ENCODE peak calls at places on chromosomes 5 and 9, in six cellular contexts. Y is stimulated activated naive B cell treated with anti-CD40 and anti-IgM and Interleukin-4, amounts not matched to agents 10 μg/mL and 1 μg/mL and 100 μg/mL, for 72 hours; M is activated T-cell treated with anti-CD3 and anti-CD28 coated beads, Interleukin-2, amount 50 U/mL, for 4 hours; K is activated CD8-positive, alpha-beta T cell treated with anti-CD3 and anti-CD28 coated beads for 36 hours; P is activated naive CD8-positive, alpha-beta T cell treated with anti-CD3 and anti-CD28 coated beads, Interleukin-2, amount 50 U/mL, for 24 hours; C is stimulated activated effector memory CD8-positive, alpha-beta T cell treated with anti-CD3 and anti-CD28 coated beads, Interleukin-12 subunit alpha, Interleukin-12 subunit beta, amount 100 ng/mL, for 72 hours. U is an unnamed sample.
A peak's percentile ranks its signal among the peaks of the same experiment; 100 is the strongest.

GRCh38 chr9:29212590-29213373 is 1639.5 kb upstream of the C9orf72 start:
- ATAC-seq in Y (no peak), M (no peak), K (no peak), P (no peak), C (no peak), U (no peak)

GRCh38 chr5:52773342-52773741 is 14.4 kb upstream of the ITGA1 start:
- ATAC-seq in Y (no peak), M (no peak), K (no peak), P (no peak), C (no peak), U (no peak)

GRCh38 chr9:134570151-134570621 is 71.4 kb upstream of the COL5A1 start:
- ATAC-seq in Y (peak; percentile 83), M (no peak), K (no peak), P (peak; percentile 40), C (peak; percentile 39), U (no peak)

GRCh38 chr5:143063175-143063970 is 293.2 kb downstream of the ARHGAP26 start:
- ATAC-seq in Y (no peak), M (no peak), K (no peak), P (no peak), C (no peak), U (no peak)

GRCh38 chr5:149177911-149178565 is 36.7 kb downstream of the ABLIM3 start:
- ATAC-seq in Y (no peak), M (no peak), K (no peak), P (no peak), C (no peak), U (no peak)

GRCh38 chr9:77843088-77843985 is 188.3 kb downstream of the GNAQ start:
- ATAC-seq in Y (no peak), M (no peak), K (no peak), P (no peak), C (no peak), U (no peak)

GRCh38 chr9:127210851-127211730 is 53.5 kb upstream of the GARNL3 start:
- ATAC-seq in Y (no peak), M (no peak), K (no peak), P (no peak), C (no peak), U (no peak)

GRCh38 chr5:142873831-142874230 is 103.7 kb downstream of the ARHGAP26 start:
- ATAC-seq in Y (no peak), M (no peak), K (no peak), P (no peak), C (no peak), U (no peak)

GRCh38 chr5:127785098-127785927 is 82.1 kb downstream of the CCDC192 start:
- ATAC-seq in Y (no peak), M (peak; percentile 91), K (peak; percentile 89), P (peak; percentile 94), C (peak; percentile 96), U (peak; percentile 91)

GRCh38 chr9:127751269-127752054 is 16.4 kb upstream of the TOR2A start:
- ATAC-seq in Y (no peak), M (no peak), K (no peak), P (no peak), C (no peak), U (no peak)

GRCh38 chr9:33125871-33126822 is 41.0 kb downstream of the B4GALT1 start:
- ATAC-seq in Y (peak; percentile 78), M (no peak), K (peak; percentile 23), P (peak; percentile 55), C (peak; percentile 88), U (peak; percentile 30)

GRCh38 chr5:177405805-177406204 is 3.6 kb downstream of the F12 start:
- ATAC-seq in Y (peak; percentile 62), M (no peak), K (no peak), P (no peak), C (no peak), U (no peak)

GRCh38 chr5:102762095-102762534 is 7.0 kb downstream of the PAM start:
- ATAC-seq in Y (peak; percentile 56), M (peak; percentile 71), K (peak; percentile 64), P (peak; percentile 59), C (peak; percentile 69), U (peak; percentile 73)

GRCh38 chr5:143350790-143351603 is 52.5 kb downstream of the NR3C1 start:
- ATAC-seq in Y (peak; percentile 74), M (peak; percentile 49), K (peak; percentile 79), P (peak; percentile 92), C (peak; percentile 90), U (peak; percentile 91)

GRCh38 chr5:107549567-107549966 is 121.2 kb downstream of the EFNA5 start:
- ATAC-seq in Y (no peak), M (no peak), K (no peak), P (no peak), C (no peak), U (no peak)

GRCh38 chr9:71909887-71910601 is 949 bp downstream of the ABHD17B start:
- ATAC-seq in Y (no peak), M (no peak), K (no peak), P (no peak), C (no peak), U (no peak)

GRCh38 chr5:44945743-44946142 is 137.0 kb downstream of the MRPS30 start:
- ATAC-seq in Y (no peak), M (no peak), K (no peak), P (no peak), C (no peak), U (no peak)

GRCh38 chr5:82259172-82259800 is 18.9 kb downstream of the RPS23 start:
- ATAC-seq in Y (no peak), M (no peak), K (no peak), P (no peak), C (no peak), U (no peak)

GRCh38 chr5:75053286-75054109 is 1.1 kb upstream of the GCNT4 start:
- ATAC-seq in Y (peak; percentile 38), M (peak; percentile 44), K (peak; percentile 24), P (peak; percentile 30), C (peak; percentile 69), U (peak; percentile 56)

GRCh38 chr5:54874337-54875021 is 110.9 kb downstream of the ESM1 start:
- ATAC-seq in Y (no peak), M (no peak), K (no peak), P (no peak), C (no peak), U (no peak)

GRCh38 chr5:9284272-9284671 is 261.6 kb downstream of the SEMA5A start:
- ATAC-seq in Y (no peak), M (no peak), K (no peak), P (no peak), C (no peak), U (no peak)

GRCh38 chr5:14996997-14997396 is 125.4 kb upstream of the ANKH start:
- ATAC-seq in Y (peak; percentile 77), M (no peak), K (no peak), P (peak; percentile 27), C (no peak), U (no peak)

GRCh38 chr5:142364251-142365145 is 39.7 kb upstream of the SPRY4 start:
- ATAC-seq in Y (no peak), M (no peak), K (no peak), P (no peak), C (no peak), U (no peak)

GRCh38 chr5:62689599-62690368 is 111.2 kb downstream of the LRRC70 start:
- ATAC-seq in Y (peak; percentile 81), M (no peak), K (no peak), P (no peak), C (no peak), U (peak; percentile 29)

GRCh38 chr9:112787942-112788341 is 37.4 kb downstream of the SNX30 start:
- ATAC-seq in Y (no peak), M (no peak), K (no peak), P (no peak), C (no peak), U (no peak)

GRCh38 chr9:26228273-26228672 is 550.0 kb upstream of the TUSC1 start:
- ATAC-seq in Y (no peak), M (no peak), K (no peak), P (no peak), C (no peak), U (no peak)

GRCh38 chr5:175572922-175573321 is 84.9 kb upstream of the HRH2 start:
- ATAC-seq in Y (no peak), M (no peak), K (no peak), P (no peak), C (no peak), U (no peak)

GRCh38 chr5:114449836-114450515 is 88.1 kb downstream of the KCNN2 start:
- ATAC-seq in Y (peak; percentile 96), M (peak; percentile 69), K (peak; percentile 97), P (peak; percentile 98), C (peak; percentile 84), U (peak; percentile 79)

GRCh38 chr5:86623785-86624483 is 6.2 kb downstream of the COX7C start:
- ATAC-seq in Y (no peak), M (no peak), K (no peak), P (no peak), C (no peak), U (no peak)

GRCh38 chr9:109880276-109881169 is 100.5 kb downstream of the PALM2AKAP2 start:
- ATAC-seq in Y (peak; percentile 73), M (peak; percentile 56), K (peak; percentile 86), P (no peak), C (peak; percentile 64), U (peak; percentile 86)

GRCh38 chr5:180211761-180212035 is 2.7 kb upstream of the RASGEF1C start:
- ATAC-seq in Y (no peak), M (no peak), K (no peak), P (no peak), C (no peak), U (no peak)

GRCh38 chr9:70012569-70012968 is 31.1 kb upstream of the MAMDC2 start:
- ATAC-seq in Y (no peak), M (no peak), K (no peak), P (no peak), C (no peak), U (no peak)

GRCh38 chr5:164893071-164893470 is 1387.7 kb downstream of the MAT2B start:
- ATAC-seq in Y (no peak), M (no peak), K (no peak), P (no peak), C (no peak), U (no peak)

GRCh38 chr5:72369301-72370079 is 49.3 kb downstream of the PTCD2 start:
- ATAC-seq in Y (peak; percentile 60), M (no peak), K (no peak), P (no peak), C (no peak), U (no peak)

GRCh38 chr5:42022383-42022782 is 97.3 kb downstream of the FBXO4 start:
- ATAC-seq in Y (no peak), M (no peak), K (no peak), P (no peak), C (no peak), U (no peak)

GRCh38 chr5:176447538-176447981 is 625 bp upstream of the FAF2 start:
- ATAC-seq in Y (peak; percentile 21), M (no peak), K (peak; percentile 1), P (peak; percentile 3), C (peak; percentile 26), U (peak; percentile 12)

GRCh38 chr5:123298335-123299010 is 124.7 kb downstream of the CEP120 start:
- ATAC-seq in Y (no peak), M (no peak), K (peak; percentile 13), P (no peak), C (peak; percentile 43), U (peak; percentile 37)

U was measured in activated T-helper 17 cell treated with anti-CD3 and anti-CD28 coated beads, Interleukin-2, amount 50 U/mL, for 72 hours.